ENCODE peak calls at places on chromosome 2, in eight cellular contexts. H is AG09309, I is breast epithelium, M is WTC11, D is right lobe of liver, K is fibroblast of lung, Y is endothelial cell, T is upper lobe of right lung. X is an unnamed sample.

GRCh38 chr2:65054749-65055426 is 1.3 kb upstream of the CEP68 start:
- DNase-seq in D (no peak), T (no peak), Y (no peak), K (no peak), M (no peak), I (no peak), H (no peak), X (no peak)

GRCh38 chr2:223247136-223247535 is 195.1 kb downstream of the KCNE4 start:
- DNase-seq in I (no peak), D (no peak), K (peak), M (no peak), T (no peak), H (no peak), Y (peak), X (peak)

GRCh38 chr2:233938676-233939370 is 21.6 kb downstream of the TRPM8 start:
- DNase-seq in D (peak), I (no peak), K (no peak), H (no peak), Y (no peak), M (peak), T (no peak), X (no peak)

GRCh38 chr2:14524041-14524802 is 108.3 kb upstream of the LRATD1 start:
- DNase-seq in T (no peak), H (peak), I (no peak), Y (no peak), K (peak), D (no peak), M (no peak), X (peak)

GRCh38 chr2:20168048-20168726 is 56.7 kb downstream of the SDC1 start:
- DNase-seq in H (no peak), I (no peak), T (no peak), K (no peak), D (no peak), Y (no peak), M (no peak), X (no peak)

GRCh38 chr2:66427219-66427768 is 7.6 kb upstream of the MEIS1 start:
- DNase-seq in D (no peak), H (no peak), K (no peak), M (no peak), I (no peak), T (no peak), Y (no peak), X (no peak)

GRCh38 chr2:150742094-150742493 is 254.6 kb upstream of the RND3 start:
- DNase-seq in T (no peak), Y (no peak), I (no peak), H (no peak), K (no peak), D (no peak), M (no peak), X (no peak)

GRCh38 chr2:121236650-121237049 is 48.4 kb downstream of the TFCP2L1 start:
- DNase-seq in Y (no peak), T (peak), K (no peak), M (no peak), D (no peak), H (no peak), I (no peak), X (no peak)

GRCh38 chr2:72965770-72966430 is 48.6 kb downstream of the EMX1 start:
- DNase-seq in K (no peak), Y (no peak), D (no peak), I (no peak), T (no peak), M (no peak), H (no peak), X (no peak)

GRCh38 chr2:239339726-239340654 is 60.8 kb downstream of the HDAC4 start:
- DNase-seq in Y (no peak), D (no peak), M (no peak), K (no peak), T (no peak), I (no peak), H (no peak), X (no peak)

GRCh38 chr2:84908948-84909713 is 3.7 kb downstream of the TMSB10 start:
- DNase-seq in D (no peak), T (no peak), I (no peak), M (no peak), H (no peak), K (no peak), Y (no peak), X (no peak)

GRCh38 chr2:37827455-37827854 is 97.6 kb upstream of the RMDN2 start:
- DNase-seq in H (no peak), D (no peak), Y (no peak), T (no peak), K (no peak), I (no peak), M (no peak), X (peak)

GRCh38 chr2:54558976-54559410 is 102.9 kb downstream of the SPTBN1 start:
- DNase-seq in T (no peak), K (no peak), Y (no peak), M (peak), I (no peak), D (no peak), H (no peak), X (no peak)

GRCh38 chr2:165924950-165925349 is 28.6 kb downstream of the TTC21B start:
- DNase-seq in H (no peak), I (no peak), D (no peak), K (no peak), T (no peak), M (no peak), Y (no peak), X (no peak)

GRCh38 chr2:86038291-86039081 is 67.2 kb downstream of the POLR1A start:
- DNase-seq in I (no peak), Y (no peak), H (peak), T (peak), K (peak), D (peak), M (no peak), X (peak)

GRCh38 chr2:174546519-174547506 is 50.8 kb downstream of the WIPF1 start:
- DNase-seq in Y (peak), H (peak), D (no peak), K (peak), M (peak), I (no peak), T (no peak), X (peak)

GRCh38 chr2:39311469-39311868 is 67.7 kb upstream of the CDKL4 start:
- DNase-seq in Y (no peak), K (no peak), I (no peak), M (no peak), T (no peak), D (no peak), H (no peak), X (no peak)

GRCh38 chr2:80074321-80074720 is 230.2 kb downstream of the LRRTM1 start:
- DNase-seq in K (no peak), M (no peak), D (no peak), I (no peak), H (no peak), T (no peak), Y (no peak), X (no peak)

GRCh38 chr2:216677439-216678097 is 17.8 kb downstream of the IGFBP5 start:
- DNase-seq in Y (no peak), K (no peak), D (no peak), T (no peak), I (no peak), M (no peak), H (no peak), X (no peak)

GRCh38 chr2:203730866-203731265 is 24.4 kb downstream of the CD28 start:
- DNase-seq in Y (no peak), M (no peak), D (no peak), I (no peak), H (no peak), K (no peak), T (no peak), X (no peak)

GRCh38 chr2:187989925-187990623 is 301.6 kb upstream of the GULP1 start:
- DNase-seq in K (no peak), D (no peak), T (no peak), I (no peak), H (no peak), M (no peak), Y (no peak), X (no peak)

GRCh38 chr2:64260817-64261216 is 116.6 kb upstream of the PELI1 start:
- DNase-seq in T (peak), H (no peak), K (no peak), I (no peak), M (no peak), D (peak), Y (peak), X (no peak)

GRCh38 chr2:26483957-26484565 is 6.1 kb upstream of the OTOF start:
- DNase-seq in I (no peak), T (no peak), Y (no peak), M (no peak), D (peak), K (peak), H (no peak), X (no peak)

GRCh38 chr2:172931256-172931894 is 144.3 kb upstream of the MAP3K20 start:
- DNase-seq in D (no peak), I (no peak), K (peak), Y (peak), M (no peak), T (no peak), H (no peak), X (no peak)

GRCh38 chr2:67838205-67838604 is 224.6 kb downstream of the C1D start:
- DNase-seq in K (no peak), I (no peak), H (no peak), D (no peak), M (no peak), T (no peak), Y (no peak), X (no peak)

GRCh38 chr2:128427356-128427755 is 108.7 kb upstream of the HS6ST1 start:
- DNase-seq in M (no peak), T (peak), D (peak), K (no peak), Y (no peak), I (peak), H (no peak), X (no peak)

GRCh38 chr2:99860720-99861375 is 281.5 kb downstream of the AFF3 start:
- DNase-seq in Y (no peak), D (no peak), H (no peak), T (no peak), I (no peak), M (no peak), K (no peak), X (peak)

GRCh38 chr2:222445226-222445625 is 20.9 kb downstream of the SGPP2 start:
- DNase-seq in M (no peak), I (no peak), T (no peak), H (no peak), Y (no peak), K (no peak), D (no peak), X (peak)

GRCh38 chr2:156891609-156892008 is 365.9 kb upstream of the GALNT5 start:
- DNase-seq in M (no peak), K (no peak), H (no peak), T (no peak), Y (no peak), D (no peak), I (no peak), X (no peak)

GRCh38 chr2:209640358-209640757 is 131.3 kb upstream of the UNC80 start:
- DNase-seq in D (no peak), T (no peak), I (no peak), Y (no peak), K (no peak), M (no peak), H (no peak), X (no peak)

GRCh38 chr2:59752512-59752911 is 800.9 kb downstream of the BCL11A start:
- DNase-seq in K (no peak), Y (no peak), H (no peak), M (no peak), D (no peak), T (no peak), I (no peak), X (no peak)

GRCh38 chr2:204871246-204871953 is 326.1 kb downstream of the PARD3B start:
- DNase-seq in K (peak), H (peak), I (no peak), Y (no peak), M (no peak), D (no peak), T (no peak), X (peak)

GRCh38 chr2:239229545-239230279 is 171.1 kb downstream of the HDAC4 start:
- DNase-seq in T (no peak), K (no peak), Y (no peak), H (no peak), I (no peak), D (peak), M (no peak), X (no peak)

GRCh38 chr2:26471278-26471677 is 6.6 kb downstream of the OTOF start:
- DNase-seq in Y (peak), H (no peak), D (no peak), M (no peak), T (no peak), K (no peak), I (no peak), X (no peak)

GRCh38 chr2:63047534-63048281 is 2.9 kb upstream of the OTX1 start:
- DNase-seq in I (no peak), Y (peak), M (peak), T (peak), K (no peak), D (no peak), H (no peak), X (no peak)

DNA sequence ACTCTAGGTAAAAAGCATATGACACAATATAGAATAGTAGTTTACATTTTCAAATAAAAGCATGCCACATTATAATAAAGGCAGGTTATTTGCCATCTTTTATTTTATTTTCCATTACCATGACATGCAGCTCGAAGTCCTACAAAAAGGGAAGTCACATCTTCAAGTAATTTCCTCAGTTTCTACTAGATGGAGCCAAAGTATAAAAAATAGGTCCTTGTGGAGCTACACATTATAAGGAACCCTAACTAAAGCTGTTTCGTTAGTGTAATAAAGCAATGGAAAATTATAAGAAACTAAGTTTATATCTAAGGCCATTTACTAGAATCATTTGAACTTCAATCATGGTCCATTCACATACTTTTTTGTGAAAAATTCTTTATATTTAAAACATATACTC is 674.5 kb downstream of the KCNJ3 start:
- DNase-seq in H (no peak), Y (no peak), D (no peak), M (no peak), T (no peak), K (peak), I (no peak), X (peak)
- TF ChIP-seq CTCF in H (no peak), Y (no peak), D (peak), M (no peak), T (peak), K (peak), I (no peak), X (peak)

GRCh38 chr2:119387381-119388129 is 20.8 kb downstream of the DBI start:
- DNase-seq in M (no peak), H (peak), Y (no peak), T (peak), D (peak), I (peak), K (peak), X (peak)
- TF ChIP-seq CTCF in M (no peak), H (peak), Y (no peak), T (peak), D (peak), I (peak), K (peak), X (peak)

GRCh38 chr2:458431-458827 is 170.5 kb upstream of the ALKAL2 start:
- DNase-seq in D (no peak), M (no peak), Y (no peak), I (no peak), H (no peak), K (no peak), T (no peak), X (no peak)

GRCh38 chr2:457792-458430 is 170.0 kb upstream of the ALKAL2 start:
- DNase-seq in D (no peak), M (no peak), K (no peak), T (no peak), H (no peak), Y (no peak), I (no peak), X (no peak)

GRCh38 chr2:457287-457686 is 169.4 kb upstream of the ALKAL2 start:
- DNase-seq in K (no peak), T (no peak), Y (no peak), I (no peak), D (no peak), H (no peak), M (no peak), X (no peak)

GRCh38 chr2:464562-465309 is 176.8 kb upstream of the ALKAL2 start:
- DNase-seq in I (no peak), D (no peak), T (no peak), Y (no peak), K (no peak), M (no peak), H (no peak), X (no peak)

GRCh38 chr2:460861-461260 is 173.0 kb upstream of the ALKAL2 start:
- DNase-seq in M (no peak), K (peak), I (no peak), H (no peak), D (no peak), T (no peak), Y (no peak), X (peak)
- TF ChIP-seq CTCF in M (no peak), K (no peak), I (no peak), H (no peak), D (no peak), T (no peak), Y (no peak), X (no peak)

GRCh38 chr2:83196225-83196624 is 1262.9 kb downstream of the SUCLG1 start:
- DNase-seq in D (no peak), K (peak), I (no peak), H (peak), M (no peak), Y (no peak), T (no peak), X (peak)
- TF ChIP-seq CTCF in D (peak), K (peak), I (peak), H (peak), M (no peak), Y (peak), T (peak), X (peak)